ENCODE peak calls at places on chromosome 16, in nine cellular contexts. One of them, this sample, is unnamed.

GRCh38 chr16:2858245-2859025 is 465 bp upstream of the PRSS22 start:
- DNase-seq in psoas muscle: no peak
- DNase-seq in H7: peak
- DNase-seq in OCI-LY7: no peak
- DNase-seq in effector memory CD4-positive, alpha-beta T cell: no peak
- DNase-seq in posterior cingulate gyrus: peak
- DNase-seq in AG09309: no peak
- DNase-seq in GM12865: no peak
- DNase-seq in mesenchymal stem cell: no peak
- DNase-seq in this sample: no peak

GRCh38 chr16:51523400-51523799 is 372.3 kb upstream of the SALL1 start:
- DNase-seq in psoas muscle: no peak
- DNase-seq in H7: no peak
- DNase-seq in OCI-LY7: no peak
- DNase-seq in effector memory CD4-positive, alpha-beta T cell: no peak
- DNase-seq in posterior cingulate gyrus: no peak
- DNase-seq in AG09309: no peak
- DNase-seq in GM12865: no peak
- DNase-seq in mesenchymal stem cell: peak
- DNase-seq in this sample: no peak

GRCh38 chr16:85611455-85612190 is 1.5 kb upstream of the GSE1 start:
- DNase-seq in psoas muscle: peak
- DNase-seq in H7: peak
- DNase-seq in OCI-LY7: peak
- DNase-seq in effector memory CD4-positive, alpha-beta T cell: peak
- DNase-seq in posterior cingulate gyrus: peak
- DNase-seq in AG09309: peak
- DNase-seq in GM12865: peak
- DNase-seq in mesenchymal stem cell: peak
- DNase-seq in this sample: peak

GRCh38 chr16:74667215-74667765 is 613 bp upstream of the RFWD3 start:
- DNase-seq in psoas muscle: no peak
- DNase-seq in H7: peak
- DNase-seq in OCI-LY7: peak
- DNase-seq in effector memory CD4-positive, alpha-beta T cell: peak
- DNase-seq in posterior cingulate gyrus: no peak
- DNase-seq in AG09309: no peak
- DNase-seq in GM12865: peak
- DNase-seq in mesenchymal stem cell: peak
- DNase-seq in this sample: no peak

GRCh38 chr16:17520567-17520966 is 49.8 kb upstream of the XYLT1 start:
- DNase-seq in psoas muscle: no peak
- DNase-seq in H7: no peak
- DNase-seq in OCI-LY7: no peak
- DNase-seq in effector memory CD4-positive, alpha-beta T cell: no peak
- DNase-seq in posterior cingulate gyrus: no peak
- DNase-seq in AG09309: no peak
- DNase-seq in GM12865: no peak
- DNase-seq in mesenchymal stem cell: no peak
- DNase-seq in this sample: no peak

GRCh38 chr16:47228241-47228640 is 84.5 kb upstream of the NETO2 start:
- DNase-seq in psoas muscle: no peak
- DNase-seq in H7: no peak
- DNase-seq in OCI-LY7: no peak
- DNase-seq in effector memory CD4-positive, alpha-beta T cell: no peak
- DNase-seq in posterior cingulate gyrus: no peak
- DNase-seq in AG09309: no peak
- DNase-seq in GM12865: no peak
- DNase-seq in mesenchymal stem cell: no peak
- DNase-seq in this sample: no peak

GRCh38 chr16:11551842-11552241 is 34.9 kb downstream of the LITAF start:
- DNase-seq in psoas muscle: no peak
- DNase-seq in H7: no peak
- DNase-seq in OCI-LY7: no peak
- DNase-seq in effector memory CD4-positive, alpha-beta T cell: no peak
- DNase-seq in posterior cingulate gyrus: no peak
- DNase-seq in AG09309: no peak
- DNase-seq in GM12865: no peak
- DNase-seq in mesenchymal stem cell: no peak
- DNase-seq in this sample: no peak

GRCh38 chr16:86753399-86753798 is 175.1 kb downstream of the FOXL1 start:
- DNase-seq in psoas muscle: no peak
- DNase-seq in H7: no peak
- DNase-seq in OCI-LY7: no peak
- DNase-seq in effector memory CD4-positive, alpha-beta T cell: no peak
- DNase-seq in posterior cingulate gyrus: no peak
- DNase-seq in AG09309: no peak
- DNase-seq in GM12865: no peak
- DNase-seq in mesenchymal stem cell: no peak
- DNase-seq in this sample: no peak

GRCh38 chr16:28087675-28088285 is 24.3 kb upstream of the GSG1L start:
- DNase-seq in psoas muscle: no peak
- DNase-seq in H7: peak
- DNase-seq in OCI-LY7: no peak
- DNase-seq in effector memory CD4-positive, alpha-beta T cell: no peak
- DNase-seq in posterior cingulate gyrus: peak
- DNase-seq in AG09309: no peak
- DNase-seq in GM12865: no peak
- DNase-seq in mesenchymal stem cell: no peak
- DNase-seq in this sample: peak

GRCh38 chr16:81817789-81818304 is 38.8 kb downstream of the PLCG2 start:
- DNase-seq in psoas muscle: no peak
- DNase-seq in H7: no peak
- DNase-seq in OCI-LY7: peak
- DNase-seq in effector memory CD4-positive, alpha-beta T cell: no peak
- DNase-seq in posterior cingulate gyrus: no peak
- DNase-seq in AG09309: no peak
- DNase-seq in GM12865: peak
- DNase-seq in mesenchymal stem cell: no peak
- DNase-seq in this sample: peak

GRCh38 chr16:6258056-6258455 is 1074.6 kb upstream of the RBFOX1 start:
- DNase-seq in psoas muscle: no peak
- DNase-seq in H7: no peak
- DNase-seq in OCI-LY7: no peak
- DNase-seq in effector memory CD4-positive, alpha-beta T cell: no peak
- DNase-seq in posterior cingulate gyrus: no peak
- DNase-seq in AG09309: no peak
- DNase-seq in GM12865: no peak
- DNase-seq in mesenchymal stem cell: no peak
- DNase-seq in this sample: no peak

GRCh38 chr16:23640669-23640958 is 496 bp downstream of the PALB2 start:
- DNase-seq in psoas muscle: no peak
- DNase-seq in H7: peak
- DNase-seq in OCI-LY7: peak
- DNase-seq in effector memory CD4-positive, alpha-beta T cell: no peak
- DNase-seq in posterior cingulate gyrus: no peak
- DNase-seq in AG09309: no peak
- DNase-seq in GM12865: peak
- DNase-seq in mesenchymal stem cell: no peak
- DNase-seq in this sample: peak

GRCh38 chr16:54585094-54585493 is 298.5 kb upstream of the IRX3 start:
- DNase-seq in psoas muscle: no peak
- DNase-seq in H7: peak
- DNase-seq in OCI-LY7: no peak
- DNase-seq in effector memory CD4-positive, alpha-beta T cell: no peak
- DNase-seq in posterior cingulate gyrus: no peak
- DNase-seq in AG09309: no peak
- DNase-seq in GM12865: no peak
- DNase-seq in mesenchymal stem cell: no peak
- DNase-seq in this sample: no peak

GRCh38 chr16:55021595-55022475 is 91.2 kb downstream of the IRX5 start:
- DNase-seq in psoas muscle: no peak
- DNase-seq in H7: peak
- DNase-seq in OCI-LY7: no peak
- DNase-seq in effector memory CD4-positive, alpha-beta T cell: no peak
- DNase-seq in posterior cingulate gyrus: no peak
- DNase-seq in AG09309: peak
- DNase-seq in GM12865: peak
- DNase-seq in mesenchymal stem cell: no peak
- DNase-seq in this sample: peak

GRCh38 chr16:17832738-17833137 is 362.0 kb upstream of the XYLT1 start:
- DNase-seq in psoas muscle: no peak
- DNase-seq in H7: no peak
- DNase-seq in OCI-LY7: no peak
- DNase-seq in effector memory CD4-positive, alpha-beta T cell: no peak
- DNase-seq in posterior cingulate gyrus: no peak
- DNase-seq in AG09309: no peak
- DNase-seq in GM12865: no peak
- DNase-seq in mesenchymal stem cell: no peak
- DNase-seq in this sample: no peak

GRCh38 chr16:23030001-23030400 is 119.3 kb downstream of the USP31 start:
- DNase-seq in psoas muscle: no peak
- DNase-seq in H7: no peak
- DNase-seq in OCI-LY7: no peak
- DNase-seq in effector memory CD4-positive, alpha-beta T cell: no peak
- DNase-seq in posterior cingulate gyrus: no peak
- DNase-seq in AG09309: no peak
- DNase-seq in GM12865: no peak
- DNase-seq in mesenchymal stem cell: no peak
- DNase-seq in this sample: no peak

GRCh38 chr16:17529982-17530760 is 59.4 kb upstream of the XYLT1 start:
- DNase-seq in psoas muscle: no peak
- DNase-seq in H7: no peak
- DNase-seq in OCI-LY7: no peak
- DNase-seq in effector memory CD4-positive, alpha-beta T cell: no peak
- DNase-seq in posterior cingulate gyrus: no peak
- DNase-seq in AG09309: no peak
- DNase-seq in GM12865: peak
- DNase-seq in mesenchymal stem cell: no peak
- DNase-seq in this sample: no peak

GRCh38 chr16:50909831-50910697 is 168.2 kb downstream of the CYLD start:
- DNase-seq in psoas muscle: no peak
- DNase-seq in H7: no peak
- DNase-seq in OCI-LY7: no peak
- DNase-seq in effector memory CD4-positive, alpha-beta T cell: no peak
- DNase-seq in posterior cingulate gyrus: no peak
- DNase-seq in AG09309: no peak
- DNase-seq in GM12865: no peak
- DNase-seq in mesenchymal stem cell: no peak
- DNase-seq in this sample: no peak

GRCh38 chr16:48561960-48562393 is 48.0 kb downstream of the N4BP1 start:
- DNase-seq in psoas muscle: no peak
- DNase-seq in H7: no peak
- DNase-seq in OCI-LY7: no peak
- DNase-seq in effector memory CD4-positive, alpha-beta T cell: no peak
- DNase-seq in posterior cingulate gyrus: no peak
- DNase-seq in AG09309: no peak
- DNase-seq in GM12865: no peak
- DNase-seq in mesenchymal stem cell: peak
- DNase-seq in this sample: no peak

GRCh38 chr16:86597126-86597879 is 19.0 kb downstream of the FOXL1 start:
- DNase-seq in psoas muscle: no peak
- DNase-seq in H7: no peak
- DNase-seq in OCI-LY7: no peak
- DNase-seq in effector memory CD4-positive, alpha-beta T cell: no peak
- DNase-seq in posterior cingulate gyrus: no peak
- DNase-seq in AG09309: no peak
- DNase-seq in GM12865: no peak
- DNase-seq in mesenchymal stem cell: no peak
- DNase-seq in this sample: no peak

GRCh38 chr16:5820472-5820871 is 722.9 kb upstream of the EEF2KMT start:
- DNase-seq in psoas muscle: no peak
- DNase-seq in H7: no peak
- DNase-seq in OCI-LY7: no peak
- DNase-seq in effector memory CD4-positive, alpha-beta T cell: no peak
- DNase-seq in posterior cingulate gyrus: no peak
- DNase-seq in AG09309: no peak
- DNase-seq in GM12865: no peak
- DNase-seq in mesenchymal stem cell: no peak
- DNase-seq in this sample: no peak

GRCh38 chr16:4232541-4233386 is 9.1 kb downstream of the SRL start:
- DNase-seq in psoas muscle: peak
- DNase-seq in H7: peak
- DNase-seq in OCI-LY7: no peak
- DNase-seq in effector memory CD4-positive, alpha-beta T cell: no peak
- DNase-seq in posterior cingulate gyrus: no peak
- DNase-seq in AG09309: no peak
- DNase-seq in GM12865: no peak
- DNase-seq in mesenchymal stem cell: no peak
- DNase-seq in this sample: no peak

GRCh38 chr16:48011466-48011865 is 144.3 kb downstream of the ABCC12 start:
- DNase-seq in psoas muscle: no peak
- DNase-seq in H7: no peak
- DNase-seq in OCI-LY7: no peak
- DNase-seq in effector memory CD4-positive, alpha-beta T cell: no peak
- DNase-seq in posterior cingulate gyrus: no peak
- DNase-seq in AG09309: no peak
- DNase-seq in GM12865: no peak
- DNase-seq in mesenchymal stem cell: no peak
- DNase-seq in this sample: no peak

GRCh38 chr16:66740010-66740409 is 11.4 kb downstream of the DYNC1LI2 start:
- DNase-seq in psoas muscle: no peak
- DNase-seq in H7: peak
- DNase-seq in OCI-LY7: peak
- DNase-seq in effector memory CD4-positive, alpha-beta T cell: peak
- DNase-seq in posterior cingulate gyrus: no peak
- DNase-seq in AG09309: no peak
- DNase-seq in GM12865: peak
- DNase-seq in mesenchymal stem cell: peak
- DNase-seq in this sample: peak

GRCh38 chr16:23401142-23401541 is 51.8 kb downstream of the COG7 start:
- DNase-seq in psoas muscle: no peak
- DNase-seq in H7: no peak
- DNase-seq in OCI-LY7: no peak
- DNase-seq in effector memory CD4-positive, alpha-beta T cell: no peak
- DNase-seq in posterior cingulate gyrus: peak
- DNase-seq in AG09309: no peak
- DNase-seq in GM12865: no peak
- DNase-seq in mesenchymal stem cell: no peak
- DNase-seq in this sample: no peak

GRCh38 chr16:31453255-31454204 is 5.8 kb upstream of the ARMC5 start:
- DNase-seq in psoas muscle: peak
- DNase-seq in H7: no peak
- DNase-seq in OCI-LY7: no peak
- DNase-seq in effector memory CD4-positive, alpha-beta T cell: no peak
- DNase-seq in posterior cingulate gyrus: peak
- DNase-seq in AG09309: no peak
- DNase-seq in GM12865: no peak
- DNase-seq in mesenchymal stem cell: peak
- DNase-seq in this sample: no peak

GRCh38 chr16:56255904-56256303 is 64.6 kb downstream of the GNAO1 start:
- DNase-seq in psoas muscle: no peak
- DNase-seq in H7: no peak
- DNase-seq in OCI-LY7: no peak
- DNase-seq in effector memory CD4-positive, alpha-beta T cell: no peak
- DNase-seq in posterior cingulate gyrus: no peak
- DNase-seq in AG09309: no peak
- DNase-seq in GM12865: no peak
- DNase-seq in mesenchymal stem cell: no peak
- DNase-seq in this sample: no peak

GRCh38 chr16:26598989-26599785 is 467.5 kb upstream of the C16orf82 start:
- DNase-seq in psoas muscle: no peak
- DNase-seq in H7: no peak
- DNase-seq in OCI-LY7: no peak
- DNase-seq in effector memory CD4-positive, alpha-beta T cell: no peak
- DNase-seq in posterior cingulate gyrus: no peak
- DNase-seq in AG09309: no peak
- DNase-seq in GM12865: no peak
- DNase-seq in mesenchymal stem cell: no peak
- DNase-seq in this sample: no peak

GRCh38 chr16:11797957-11798299 is 870 bp upstream of the ZC3H7A start:
- DNase-seq in psoas muscle: no peak
- DNase-seq in H7: no peak
- DNase-seq in OCI-LY7: peak
- DNase-seq in effector memory CD4-positive, alpha-beta T cell: no peak
- DNase-seq in posterior cingulate gyrus: no peak
- DNase-seq in AG09309: no peak
- DNase-seq in GM12865: peak
- DNase-seq in mesenchymal stem cell: no peak
- DNase-seq in this sample: peak

GRCh38 chr16:58709338-58709737 is 24.8 kb upstream of the SLC38A7 start:
- DNase-seq in psoas muscle: no peak
- DNase-seq in H7: no peak
- DNase-seq in OCI-LY7: no peak
- DNase-seq in effector memory CD4-positive, alpha-beta T cell: no peak
- DNase-seq in posterior cingulate gyrus: no peak
- DNase-seq in AG09309: no peak
- DNase-seq in GM12865: no peak
- DNase-seq in mesenchymal stem cell: no peak
- DNase-seq in this sample: no peak

GRCh38 chr16:12752159-12752558 is 51.5 kb downstream of the CPPED1 start:
- DNase-seq in psoas muscle: no peak
- DNase-seq in H7: no peak
- DNase-seq in OCI-LY7: no peak
- DNase-seq in effector memory CD4-positive, alpha-beta T cell: no peak
- DNase-seq in posterior cingulate gyrus: no peak
- DNase-seq in AG09309: no peak
- DNase-seq in GM12865: no peak
- DNase-seq in mesenchymal stem cell: no peak
- DNase-seq in this sample: no peak

This sample was measured in NAMALWA.